ENCODE peak calls at places on chromosomes 16 and 17, in ten cellular contexts. G is T follicular helper cell; S is gastrocnemius medialis; R is progenitor cell of endocrine pancreas; N is RWPE1; V is SW 1271; P is iris pigment epithelial cell; W is heart left ventricle; Z is ACHN; A is activated CD4-positive, alpha-beta T cell treated with anti-CD3 and anti-CD28 coated beads, Interleukin-2, amount 10 ng/mL, durations not matched to agents 7 days and 5 days. T is an unnamed sample.

GRCh38 chr16:64784635-64785034 is 337.2 kb downstream of the CDH11 start:
- DNase-seq in W (no peak), V (no peak), S (no peak), A (no peak), G (no peak), N (no peak), R (no peak), P (no peak), Z (no peak), T (no peak)

GRCh38 chr16:68356249-68356918 is 45.6 kb downstream of the PRMT7 start:
- DNase-seq in N (no peak), S (no peak), V (no peak), W (peak), R (no peak), Z (no peak), P (peak), A (peak), G (peak), T (peak)

GRCh38 chr16:83954577-83955016 is 1.6 kb downstream of the OSGIN1 start:
- DNase-seq in R (no peak), W (peak), Z (peak), V (peak), P (peak), A (no peak), N (peak), G (no peak), S (peak), T (no peak)

GRCh38 chr16:58652741-58653140 is 23.1 kb upstream of the CNOT1 start:
- DNase-seq in P (peak), Z (no peak), N (no peak), G (no peak), S (no peak), R (no peak), A (no peak), V (no peak), W (peak), T (no peak)

GRCh38 chr17:19003543-19003965 is 1.0 kb downstream of the FAM83G start:
- DNase-seq in P (no peak), W (no peak), N (no peak), R (no peak), S (no peak), Z (no peak), A (no peak), G (no peak), V (no peak), T (no peak)

GRCh38 chr16:72241930-72242329 is 70.0 kb upstream of the PMFBP1 start:
- DNase-seq in V (peak), Z (peak), W (no peak), R (no peak), G (no peak), A (no peak), P (peak), N (peak), S (no peak), T (peak)

GRCh38 chr16:21001262-21001661 is 100.7 kb downstream of the LYRM1 start:
- DNase-seq in V (no peak), R (no peak), S (no peak), Z (peak), W (no peak), G (no peak), N (no peak), P (peak), A (peak), T (peak)

GRCh38 chr17:29036584-29036983 is 6.4 kb upstream of the PIPOX start:
- DNase-seq in S (no peak), R (no peak), Z (no peak), P (no peak), N (no peak), V (no peak), G (no peak), W (no peak), A (no peak), T (no peak)

GRCh38 chr16:89958596-89958995 is 10.0 kb downstream of the DEF8 start:
- DNase-seq in N (no peak), Z (no peak), S (no peak), R (no peak), W (no peak), A (no peak), G (no peak), V (no peak), P (no peak), T (no peak)

GRCh38 chr16:23549938-23550337 is 7.2 kb downstream of the EARS2 start:
- DNase-seq in P (no peak), S (no peak), W (no peak), R (no peak), G (no peak), V (no peak), A (no peak), N (no peak), Z (no peak), T (no peak)

GRCh38 chr17:38451030-38451839 is 23.0 kb downstream of the ARHGAP23 start:
- DNase-seq in P (peak), V (peak), Z (peak), G (no peak), W (no peak), A (no peak), R (no peak), S (no peak), N (peak), T (no peak)

GRCh38 chr16:30619643-30620042 is 9.5 kb upstream of the ZNF689 start:
- DNase-seq in W (no peak), A (no peak), N (no peak), V (no peak), P (no peak), G (no peak), S (no peak), R (no peak), Z (peak), T (no peak)